ENCODE peak calls at places on chromosomes 13 and 19, in five cellular contexts. V is fibroblast of lung, H is upper lobe of left lung, C is lower lobe of right lung, D is kidney epithelial cell. P is an unnamed sample. For H3K27me3, the result is how much of the 10 kb centered on the place peaks cover.

GRCh38 chr19:3479177-3479818 is 1.0 kb downstream of the SMIM24 start:
- DNase-seq in H (no peak), V (no peak), C (no peak), D (no peak), P (no peak)

GRCh38 chr13:41231786-41232185 is 31.6 kb downstream of the MTRF1 start:
- DNase-seq in H (no peak), D (peak), C (peak), V (peak), P (no peak)

GRCh38 chr19:34220472-34221063 is 33.8 kb upstream of the GARRE1 start:
- DNase-seq in C (no peak), V (peak), H (no peak), D (no peak), P (no peak)

GRCh38 chr13:24985102-24985501 is 110.8 kb upstream of the PABPC3 start:
- DNase-seq in D (no peak), V (no peak), C (no peak), H (no peak), P (no peak)

GRCh38 chr19:39913682-39914333 is 20.6 kb downstream of the FCGBP start:
- DNase-seq in D (no peak), H (peak), C (no peak), V (no peak), P (no peak)

GRCh38 chr13:62388515-62388914 is 972.9 kb upstream of the PCDH20 start:
- DNase-seq in D (no peak), C (no peak), H (no peak), V (no peak), P (no peak)

GRCh38 chr19:43672061-43672679 is 2.2 kb upstream of the PLAUR start:
- DNase-seq in H (no peak), C (no peak), V (no peak), D (no peak), P (no peak)

GRCh38 chr19:3270908-3271307 is 46.4 kb downstream of the CELF5 start:
- DNase-seq in C (no peak), H (no peak), D (no peak), V (peak), P (no peak)

GRCh38 chr13:44191504-44192171 is 182.0 kb upstream of the SERP2 start:
- DNase-seq in V (peak), C (no peak), D (no peak), H (no peak), P (no peak)

GRCh38 chr19:47561440-47562045 is 11.4 kb downstream of the ZNF541 start:
- DNase-seq in D (no peak), C (no peak), V (no peak), H (no peak), P (no peak)

GRCh38 chr19:45716314-45717130 is 14.2 kb downstream of the FBXO46 start:
- DNase-seq in V (no peak), D (no peak), C (no peak), H (no peak), P (no peak)

GRCh38 chr19:6740589-6741348 is 1.3 kb downstream of the TRIP10 start:
- DNase-seq in D (no peak), V (peak), C (peak), H (peak), P (peak)

GRCh38 chr19:34669305-34669704 is 7.7 kb downstream of the SCGB2B2 start:
- DNase-seq in H (no peak), V (no peak), D (no peak), C (no peak), P (no peak)

GRCh38 chr13:98393873-98394272 is 183.0 kb downstream of the STK24 start:
- DNase-seq in V (no peak), H (no peak), D (no peak), C (no peak), P (no peak)

DNA sequence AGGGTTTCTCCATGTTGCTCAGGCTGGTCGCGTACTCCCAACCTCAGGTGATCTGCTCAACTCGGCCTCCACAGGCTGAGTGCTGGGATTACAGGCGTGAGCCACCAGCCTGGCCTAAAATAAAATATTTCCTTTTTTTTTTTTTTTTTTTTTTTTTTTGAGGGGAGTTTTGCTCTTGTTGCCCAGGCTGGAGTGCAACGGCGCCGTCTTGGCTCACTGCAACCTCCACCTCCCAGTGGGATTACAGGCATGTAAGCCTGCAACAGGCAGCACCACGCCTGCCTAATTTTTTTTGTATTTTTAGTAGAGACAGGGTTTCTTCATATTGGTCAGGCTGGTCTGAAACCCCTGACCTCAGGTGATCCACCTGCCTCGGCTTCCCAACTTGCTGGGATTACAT is 4.9 kb downstream of the ZNF506 start:
- DNase-seq in C (no peak), H (no peak), D (no peak), V (no peak), P (no peak)
- TF ChIP-seq CTCF in C (no peak), H (no peak), D (no peak), V (no peak), P (no peak)

GRCh38 chr19:8240274-8241229 is 31.4 kb downstream of the CERS4 start:
- DNase-seq in V (peak), C (peak), D (peak), H (peak), P (peak)
- H3K4me3 ChIP-seq in V (peak), C (peak), D (no peak), H (no peak), P (no peak)

DNA sequence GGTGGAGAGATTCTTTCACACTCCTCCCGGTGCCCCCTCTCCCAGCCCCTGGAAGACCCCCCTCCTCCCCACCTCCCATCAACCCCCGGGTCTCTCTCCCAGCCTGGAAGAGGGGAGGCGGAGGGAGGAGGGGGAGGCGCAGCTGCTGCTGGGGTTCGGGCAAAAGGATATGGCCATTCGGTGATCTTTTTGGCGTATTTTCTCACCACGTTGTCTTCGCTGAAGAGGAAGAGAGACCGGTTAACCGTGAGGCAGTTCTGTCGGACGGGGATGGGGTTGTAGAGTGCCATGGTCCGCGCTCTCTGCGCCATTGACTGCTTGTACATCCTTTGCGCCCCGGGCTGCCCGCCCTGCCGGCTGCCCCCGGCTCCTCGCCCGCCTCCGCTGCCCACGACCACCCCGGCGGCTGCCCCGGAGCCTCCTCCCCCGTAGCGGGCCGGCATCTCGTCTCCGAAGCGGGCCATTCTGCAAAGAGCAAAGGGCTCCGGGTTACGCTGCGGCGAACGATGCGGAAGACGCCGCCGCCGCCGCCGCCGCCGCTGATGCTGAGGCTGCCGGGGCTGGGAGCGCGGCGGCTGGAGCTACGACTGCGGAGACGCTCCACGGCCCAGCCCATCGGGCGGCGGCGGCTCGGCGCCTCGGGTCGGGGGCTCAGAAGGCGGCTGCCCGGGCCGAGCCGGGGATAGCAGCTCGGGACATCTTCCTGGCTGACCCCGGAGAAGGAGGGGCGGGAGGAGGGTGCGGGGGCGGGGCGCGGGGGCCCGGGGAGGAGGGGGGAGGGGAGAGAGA is at the start of gene CACNA1A:
- DNase-seq in V (peak), C (no peak), D (no peak), H (peak), P (no peak)
- H3K27me3 ChIP-seq in V (under half), C (half or more), D (under half), H (under half), P (under half)

GRCh38 chr19:18009412-18010066 is 1.6 kb downstream of the ARRDC2 start:
- DNase-seq in V (peak), H (peak), C (no peak), D (no peak), P (no peak)
- TF ChIP-seq CTCF in V (no peak), H (no peak), C (no peak), D (no peak), P (no peak)

GRCh38 chr13:20303636-20304035 is 71.5 kb upstream of the GJB6 start:
- DNase-seq in D (no peak), H (no peak), V (peak), C (no peak), P (no peak)

GRCh38 chr13:20297181-20297580 is 65.1 kb upstream of the GJB6 start:
- DNase-seq in C (no peak), H (no peak), V (no peak), D (no peak), P (no peak)

GRCh38 chr13:20306039-20306438 is 73.9 kb upstream of the GJB6 start:
- DNase-seq in D (no peak), H (no peak), V (no peak), C (no peak), P (no peak)

GRCh38 chr13:20305587-20305986 is 73.5 kb upstream of the GJB6 start:
- DNase-seq in H (no peak), C (no peak), D (no peak), V (no peak), P (no peak)

DNA sequence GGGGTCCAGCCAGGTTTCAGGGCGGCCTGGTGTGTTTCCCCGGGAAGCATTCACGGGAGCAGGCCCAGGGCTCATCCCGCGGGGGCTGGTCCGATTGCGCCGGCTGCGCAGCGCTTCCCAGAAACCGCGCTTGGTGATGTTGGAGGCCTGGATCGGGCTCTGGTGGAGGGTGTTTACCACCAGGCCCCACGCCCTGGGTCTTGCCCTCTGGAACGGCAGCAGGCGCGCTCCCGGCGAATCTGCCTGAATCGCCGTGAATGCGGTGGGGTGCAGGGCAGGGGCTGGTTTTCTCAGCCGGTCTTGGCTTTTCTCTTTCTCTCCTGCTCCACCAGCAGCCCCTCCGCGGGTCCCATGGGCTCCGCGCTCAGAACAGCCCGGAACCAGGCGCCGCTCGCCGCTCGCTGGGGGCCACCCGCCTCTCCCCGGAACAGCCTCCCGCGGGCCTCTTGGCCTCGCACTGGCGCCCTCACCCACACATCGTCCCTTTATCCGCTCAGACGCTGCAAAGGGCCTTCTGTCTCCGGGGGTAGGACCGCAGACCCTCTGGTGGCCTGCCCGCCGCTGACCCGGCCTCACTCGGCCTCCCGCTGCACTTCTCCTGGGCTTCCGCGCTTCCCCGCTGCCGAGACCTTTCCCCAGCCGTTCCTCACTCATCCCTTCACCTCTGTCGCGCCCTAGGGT is 69.4 kb upstream of the GJB6 start:
- DNase-seq in V (peak), H (peak), D (no peak), C (no peak), P (no peak)
- H3K4me3 ChIP-seq in V (no peak), H (no peak), D (peak), C (no peak), P (no peak)

GRCh38 chr13:112900691-112901091 is 68.3 kb upstream of the MCF2L start:
- DNase-seq in V (no peak), C (no peak), D (no peak), H (peak), P (no peak)

GRCh38 chr13:112897956-112898785 is 70.8 kb upstream of the MCF2L start:
- DNase-seq in H (peak), D (no peak), C (peak), V (no peak), P (no peak)

GRCh38 chr13:112899618-112900600 is 69.1 kb upstream of the MCF2L start:
- DNase-seq in D (no peak), C (no peak), V (no peak), H (peak), P (no peak)

GRCh38 chr13:112897603-112897955 is 71.4 kb upstream of the MCF2L start:
- DNase-seq in V (no peak), C (no peak), H (no peak), D (no peak), P (no peak)

DNA sequence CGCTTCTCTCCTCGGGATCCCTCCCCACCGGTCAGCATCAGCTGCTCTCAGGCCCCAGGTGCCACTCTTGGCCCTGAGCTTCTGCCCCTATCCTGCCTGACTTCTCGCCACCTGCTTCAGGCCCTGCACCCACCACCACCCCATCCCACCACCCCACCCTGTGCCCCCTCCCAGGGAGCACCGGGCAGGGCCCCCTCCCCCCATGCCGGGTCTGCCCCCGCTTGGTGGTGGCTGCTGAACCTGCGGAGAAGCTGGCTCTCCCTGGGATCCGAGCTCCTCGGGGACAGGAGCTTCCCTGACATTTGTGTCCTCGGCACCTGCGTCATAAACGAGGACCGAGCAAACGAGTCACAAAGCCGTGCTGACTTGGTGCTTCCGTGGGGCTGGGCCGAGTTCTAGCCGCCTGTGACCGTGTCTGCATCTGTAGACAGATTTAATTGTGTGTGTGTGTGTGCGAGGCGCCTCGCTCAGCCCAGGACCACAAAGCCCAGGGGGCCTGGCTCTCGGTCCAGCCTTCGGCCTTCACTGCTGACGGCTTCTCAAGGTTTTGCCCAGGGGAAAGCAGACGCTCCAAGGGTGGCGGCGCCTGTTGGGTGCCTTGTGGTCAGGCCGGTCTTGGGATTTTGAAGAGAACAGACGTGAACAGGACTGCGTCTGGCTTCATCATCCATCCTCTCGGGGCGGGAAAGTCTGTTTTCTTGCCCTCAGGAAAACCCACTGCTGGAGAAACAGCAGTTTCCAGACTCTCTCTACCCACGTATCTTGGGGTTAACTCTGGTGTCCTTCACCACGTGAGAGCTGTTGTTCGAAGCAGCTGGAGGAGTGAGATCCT is 70.0 kb upstream of the MCF2L start:
- DNase-seq in D (no peak), H (peak), V (no peak), C (peak), P (no peak)
- H3K27me3 ChIP-seq in D (under half), H (under half), V (under half), C (under half), P (under half)

DNA sequence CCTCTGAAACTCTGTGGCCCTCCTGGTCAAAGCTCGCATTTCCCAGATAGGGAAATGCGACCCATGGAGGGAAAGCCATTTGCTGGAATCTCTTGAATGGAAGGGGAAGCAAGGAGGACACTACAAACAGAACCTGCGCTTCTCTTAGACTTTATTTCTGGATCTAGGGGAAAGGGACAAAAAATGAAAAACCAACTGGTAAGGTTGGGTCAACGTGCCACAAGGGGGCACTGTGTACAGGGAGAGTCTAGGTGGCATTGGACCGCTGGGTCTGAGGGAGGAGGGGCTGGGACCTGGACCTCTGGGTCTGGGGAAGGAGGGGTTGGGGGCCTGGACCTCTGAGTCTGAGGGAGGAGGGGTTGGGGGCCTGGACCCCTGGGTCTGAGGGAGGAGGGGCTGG is 5.0 kb downstream of the KLK4 start:
- DNase-seq in V (no peak), C (no peak), D (no peak), H (no peak), P (no peak)
- TF ChIP-seq CTCF in V (no peak), C (peak), D (peak), H (no peak), P (peak)

GRCh38 chr19:49154279-49154678 is 917 bp downstream of the HRC start:
- DNase-seq in V (no peak), H (no peak), D (no peak), C (no peak), P (no peak)
- H3K4me3 ChIP-seq in V (no peak), H (no peak), D (no peak), C (no peak), P (no peak)